ENCODE peak calls at places on chromosome 15, in six cellular contexts. One of them, this sample, is unnamed.

GRCh38 chr15:49495993-49496747 is 73.1 kb downstream of the FGF7 start:
- DNase-seq in fibroblast of mammary gland: peak
- DNase-seq in cardiac fibroblast: peak
- DNase-seq in activated naive CD4-positive, alpha-beta T cell: no peak
- DNase-seq in activated T-helper 1 cell treated with anti-CD3 and anti-CD28 coated beads, Interleukin-12 subunit alpha, Interleukin-12 subunit beta, Interleukin-2, Interleukin-4 antibody, amounts not matched to agents 30 ng/mL and 10 ng/mL and 1 ng/mL, durations not matched to agents 14 hours and 24 hours and 36 hours: no peak
- DNase-seq in HT-29: no peak
- DNase-seq in this sample: peak

GRCh38 chr15:79635897-79636596 is 203.9 kb downstream of the MINAR1 start:
- DNase-seq in fibroblast of mammary gland: peak
- DNase-seq in cardiac fibroblast: no peak
- DNase-seq in activated naive CD4-positive, alpha-beta T cell: no peak
- DNase-seq in activated T-helper 1 cell treated with anti-CD3 and anti-CD28 coated beads, Interleukin-12 subunit alpha, Interleukin-12 subunit beta, Interleukin-2, Interleukin-4 antibody, amounts not matched to agents 30 ng/mL and 10 ng/mL and 1 ng/mL, durations not matched to agents 14 hours and 24 hours and 36 hours: no peak
- DNase-seq in HT-29: no peak
- DNase-seq in this sample: no peak

GRCh38 chr15:92877000-92877399 is 23.1 kb upstream of the CHD2 start:
- DNase-seq in fibroblast of mammary gland: no peak
- DNase-seq in cardiac fibroblast: no peak
- DNase-seq in activated naive CD4-positive, alpha-beta T cell: no peak
- DNase-seq in activated T-helper 1 cell treated with anti-CD3 and anti-CD28 coated beads, Interleukin-12 subunit alpha, Interleukin-12 subunit beta, Interleukin-2, Interleukin-4 antibody, amounts not matched to agents 30 ng/mL and 10 ng/mL and 1 ng/mL, durations not matched to agents 14 hours and 24 hours and 36 hours: no peak
- DNase-seq in HT-29: peak
- DNase-seq in this sample: no peak

GRCh38 chr15:61227269-61228024 is 1.7 kb downstream of the RORA start:
- DNase-seq in fibroblast of mammary gland: peak
- DNase-seq in cardiac fibroblast: peak
- DNase-seq in activated naive CD4-positive, alpha-beta T cell: no peak
- DNase-seq in activated T-helper 1 cell treated with anti-CD3 and anti-CD28 coated beads, Interleukin-12 subunit alpha, Interleukin-12 subunit beta, Interleukin-2, Interleukin-4 antibody, amounts not matched to agents 30 ng/mL and 10 ng/mL and 1 ng/mL, durations not matched to agents 14 hours and 24 hours and 36 hours: no peak
- DNase-seq in HT-29: no peak
- DNase-seq in this sample: peak

GRCh38 chr15:28098766-28099554 is at the start of gene OCA2:
- DNase-seq in fibroblast of mammary gland: no peak
- DNase-seq in cardiac fibroblast: peak
- DNase-seq in activated naive CD4-positive, alpha-beta T cell: peak
- DNase-seq in activated T-helper 1 cell treated with anti-CD3 and anti-CD28 coated beads, Interleukin-12 subunit alpha, Interleukin-12 subunit beta, Interleukin-2, Interleukin-4 antibody, amounts not matched to agents 30 ng/mL and 10 ng/mL and 1 ng/mL, durations not matched to agents 14 hours and 24 hours and 36 hours: peak
- DNase-seq in HT-29: no peak
- DNase-seq in this sample: peak

GRCh38 chr15:41940441-41940857 is 31.9 kb downstream of the EHD4 start:
- DNase-seq in fibroblast of mammary gland: peak
- DNase-seq in cardiac fibroblast: peak
- DNase-seq in activated naive CD4-positive, alpha-beta T cell: no peak
- DNase-seq in activated T-helper 1 cell treated with anti-CD3 and anti-CD28 coated beads, Interleukin-12 subunit alpha, Interleukin-12 subunit beta, Interleukin-2, Interleukin-4 antibody, amounts not matched to agents 30 ng/mL and 10 ng/mL and 1 ng/mL, durations not matched to agents 14 hours and 24 hours and 36 hours: peak
- DNase-seq in HT-29: peak
- DNase-seq in this sample: peak

GRCh38 chr15:51982770-51983103 is 11.2 kb upstream of the LEO1 start:
- DNase-seq in fibroblast of mammary gland: no peak
- DNase-seq in cardiac fibroblast: no peak
- DNase-seq in activated naive CD4-positive, alpha-beta T cell: no peak
- DNase-seq in activated T-helper 1 cell treated with anti-CD3 and anti-CD28 coated beads, Interleukin-12 subunit alpha, Interleukin-12 subunit beta, Interleukin-2, Interleukin-4 antibody, amounts not matched to agents 30 ng/mL and 10 ng/mL and 1 ng/mL, durations not matched to agents 14 hours and 24 hours and 36 hours: no peak
- DNase-seq in HT-29: peak
- DNase-seq in this sample: no peak

GRCh38 chr15:33533197-33533596 is 222.4 kb downstream of the RYR3 start:
- DNase-seq in fibroblast of mammary gland: no peak
- DNase-seq in cardiac fibroblast: no peak
- DNase-seq in activated naive CD4-positive, alpha-beta T cell: no peak
- DNase-seq in activated T-helper 1 cell treated with anti-CD3 and anti-CD28 coated beads, Interleukin-12 subunit alpha, Interleukin-12 subunit beta, Interleukin-2, Interleukin-4 antibody, amounts not matched to agents 30 ng/mL and 10 ng/mL and 1 ng/mL, durations not matched to agents 14 hours and 24 hours and 36 hours: no peak
- DNase-seq in HT-29: no peak
- DNase-seq in this sample: no peak

GRCh38 chr15:73799466-73799865 is 46.3 kb upstream of the INSYN1 start:
- DNase-seq in fibroblast of mammary gland: peak
- DNase-seq in cardiac fibroblast: peak
- DNase-seq in activated naive CD4-positive, alpha-beta T cell: no peak
- DNase-seq in activated T-helper 1 cell treated with anti-CD3 and anti-CD28 coated beads, Interleukin-12 subunit alpha, Interleukin-12 subunit beta, Interleukin-2, Interleukin-4 antibody, amounts not matched to agents 30 ng/mL and 10 ng/mL and 1 ng/mL, durations not matched to agents 14 hours and 24 hours and 36 hours: no peak
- DNase-seq in HT-29: peak
- DNase-seq in this sample: peak

GRCh38 chr15:91952216-91952615 is 98.7 kb downstream of the SLCO3A1 start:
- DNase-seq in fibroblast of mammary gland: no peak
- DNase-seq in cardiac fibroblast: no peak
- DNase-seq in activated naive CD4-positive, alpha-beta T cell: no peak
- DNase-seq in activated T-helper 1 cell treated with anti-CD3 and anti-CD28 coated beads, Interleukin-12 subunit alpha, Interleukin-12 subunit beta, Interleukin-2, Interleukin-4 antibody, amounts not matched to agents 30 ng/mL and 10 ng/mL and 1 ng/mL, durations not matched to agents 14 hours and 24 hours and 36 hours: no peak
- DNase-seq in HT-29: no peak
- DNase-seq in this sample: no peak

GRCh38 chr15:69056365-69056764 is 41.9 kb downstream of the NOX5 start:
- DNase-seq in fibroblast of mammary gland: no peak
- DNase-seq in cardiac fibroblast: no peak
- DNase-seq in activated naive CD4-positive, alpha-beta T cell: no peak
- DNase-seq in activated T-helper 1 cell treated with anti-CD3 and anti-CD28 coated beads, Interleukin-12 subunit alpha, Interleukin-12 subunit beta, Interleukin-2, Interleukin-4 antibody, amounts not matched to agents 30 ng/mL and 10 ng/mL and 1 ng/mL, durations not matched to agents 14 hours and 24 hours and 36 hours: no peak
- DNase-seq in HT-29: peak
- DNase-seq in this sample: no peak

GRCh38 chr15:63189955-63190691 is 717 bp downstream of the RAB8B start:
- DNase-seq in fibroblast of mammary gland: no peak
- DNase-seq in cardiac fibroblast: no peak
- DNase-seq in activated naive CD4-positive, alpha-beta T cell: no peak
- DNase-seq in activated T-helper 1 cell treated with anti-CD3 and anti-CD28 coated beads, Interleukin-12 subunit alpha, Interleukin-12 subunit beta, Interleukin-2, Interleukin-4 antibody, amounts not matched to agents 30 ng/mL and 10 ng/mL and 1 ng/mL, durations not matched to agents 14 hours and 24 hours and 36 hours: no peak
- DNase-seq in HT-29: peak
- DNase-seq in this sample: no peak

GRCh38 chr15:101131489-101132389 is 120.1 kb downstream of the CHSY1 start:
- DNase-seq in fibroblast of mammary gland: no peak
- DNase-seq in cardiac fibroblast: no peak
- DNase-seq in activated naive CD4-positive, alpha-beta T cell: no peak
- DNase-seq in activated T-helper 1 cell treated with anti-CD3 and anti-CD28 coated beads, Interleukin-12 subunit alpha, Interleukin-12 subunit beta, Interleukin-2, Interleukin-4 antibody, amounts not matched to agents 30 ng/mL and 10 ng/mL and 1 ng/mL, durations not matched to agents 14 hours and 24 hours and 36 hours: no peak
- DNase-seq in HT-29: no peak
- DNase-seq in this sample: no peak

GRCh38 chr15:58520936-58521292 is 89.1 kb downstream of the LIPC start:
- DNase-seq in fibroblast of mammary gland: no peak
- DNase-seq in cardiac fibroblast: no peak
- DNase-seq in activated naive CD4-positive, alpha-beta T cell: no peak
- DNase-seq in activated T-helper 1 cell treated with anti-CD3 and anti-CD28 coated beads, Interleukin-12 subunit alpha, Interleukin-12 subunit beta, Interleukin-2, Interleukin-4 antibody, amounts not matched to agents 30 ng/mL and 10 ng/mL and 1 ng/mL, durations not matched to agents 14 hours and 24 hours and 36 hours: no peak
- DNase-seq in HT-29: no peak
- DNase-seq in this sample: no peak

GRCh38 chr15:89670985-89671560 is 8.1 kb downstream of the PLIN1 start:
- DNase-seq in fibroblast of mammary gland: no peak
- DNase-seq in cardiac fibroblast: no peak
- DNase-seq in activated naive CD4-positive, alpha-beta T cell: no peak
- DNase-seq in activated T-helper 1 cell treated with anti-CD3 and anti-CD28 coated beads, Interleukin-12 subunit alpha, Interleukin-12 subunit beta, Interleukin-2, Interleukin-4 antibody, amounts not matched to agents 30 ng/mL and 10 ng/mL and 1 ng/mL, durations not matched to agents 14 hours and 24 hours and 36 hours: no peak
- DNase-seq in HT-29: no peak
- DNase-seq in this sample: no peak

GRCh38 chr15:34883633-34884032 is 85.9 kb downstream of the AQR start:
- DNase-seq in fibroblast of mammary gland: peak
- DNase-seq in cardiac fibroblast: peak
- DNase-seq in activated naive CD4-positive, alpha-beta T cell: no peak
- DNase-seq in activated T-helper 1 cell treated with anti-CD3 and anti-CD28 coated beads, Interleukin-12 subunit alpha, Interleukin-12 subunit beta, Interleukin-2, Interleukin-4 antibody, amounts not matched to agents 30 ng/mL and 10 ng/mL and 1 ng/mL, durations not matched to agents 14 hours and 24 hours and 36 hours: no peak
- DNase-seq in HT-29: no peak
- DNase-seq in this sample: no peak

GRCh38 chr15:80568298-80568697 is 126.8 kb upstream of the ABHD17C start:
- DNase-seq in fibroblast of mammary gland: peak
- DNase-seq in cardiac fibroblast: peak
- DNase-seq in activated naive CD4-positive, alpha-beta T cell: no peak
- DNase-seq in activated T-helper 1 cell treated with anti-CD3 and anti-CD28 coated beads, Interleukin-12 subunit alpha, Interleukin-12 subunit beta, Interleukin-2, Interleukin-4 antibody, amounts not matched to agents 30 ng/mL and 10 ng/mL and 1 ng/mL, durations not matched to agents 14 hours and 24 hours and 36 hours: no peak
- DNase-seq in HT-29: no peak
- DNase-seq in this sample: peak

GRCh38 chr15:68561146-68561545 is 17.6 kb upstream of the CORO2B start:
- DNase-seq in fibroblast of mammary gland: no peak
- DNase-seq in cardiac fibroblast: no peak
- DNase-seq in activated naive CD4-positive, alpha-beta T cell: no peak
- DNase-seq in activated T-helper 1 cell treated with anti-CD3 and anti-CD28 coated beads, Interleukin-12 subunit alpha, Interleukin-12 subunit beta, Interleukin-2, Interleukin-4 antibody, amounts not matched to agents 30 ng/mL and 10 ng/mL and 1 ng/mL, durations not matched to agents 14 hours and 24 hours and 36 hours: no peak
- DNase-seq in HT-29: no peak
- DNase-seq in this sample: no peak

GRCh38 chr15:91704343-91704742 is 149.2 kb upstream of the SLCO3A1 start:
- DNase-seq in fibroblast of mammary gland: no peak
- DNase-seq in cardiac fibroblast: no peak
- DNase-seq in activated naive CD4-positive, alpha-beta T cell: no peak
- DNase-seq in activated T-helper 1 cell treated with anti-CD3 and anti-CD28 coated beads, Interleukin-12 subunit alpha, Interleukin-12 subunit beta, Interleukin-2, Interleukin-4 antibody, amounts not matched to agents 30 ng/mL and 10 ng/mL and 1 ng/mL, durations not matched to agents 14 hours and 24 hours and 36 hours: no peak
- DNase-seq in HT-29: no peak
- DNase-seq in this sample: no peak

GRCh38 chr15:88498991-88499390 is 31.5 kb downstream of the MRPS11 start:
- DNase-seq in fibroblast of mammary gland: no peak
- DNase-seq in cardiac fibroblast: no peak
- DNase-seq in activated naive CD4-positive, alpha-beta T cell: no peak
- DNase-seq in activated T-helper 1 cell treated with anti-CD3 and anti-CD28 coated beads, Interleukin-12 subunit alpha, Interleukin-12 subunit beta, Interleukin-2, Interleukin-4 antibody, amounts not matched to agents 30 ng/mL and 10 ng/mL and 1 ng/mL, durations not matched to agents 14 hours and 24 hours and 36 hours: no peak
- DNase-seq in HT-29: no peak
- DNase-seq in this sample: no peak

GRCh38 chr15:78065284-78065872 is 12.1 kb downstream of the TBC1D2B start:
- DNase-seq in fibroblast of mammary gland: peak
- DNase-seq in cardiac fibroblast: peak
- DNase-seq in activated naive CD4-positive, alpha-beta T cell: no peak
- DNase-seq in activated T-helper 1 cell treated with anti-CD3 and anti-CD28 coated beads, Interleukin-12 subunit alpha, Interleukin-12 subunit beta, Interleukin-2, Interleukin-4 antibody, amounts not matched to agents 30 ng/mL and 10 ng/mL and 1 ng/mL, durations not matched to agents 14 hours and 24 hours and 36 hours: no peak
- DNase-seq in HT-29: peak
- DNase-seq in this sample: peak

GRCh38 chr15:76162784-76163428 is 103.1 kb downstream of the TMEM266 start:
- DNase-seq in fibroblast of mammary gland: no peak
- DNase-seq in cardiac fibroblast: no peak
- DNase-seq in activated naive CD4-positive, alpha-beta T cell: no peak
- DNase-seq in activated T-helper 1 cell treated with anti-CD3 and anti-CD28 coated beads, Interleukin-12 subunit alpha, Interleukin-12 subunit beta, Interleukin-2, Interleukin-4 antibody, amounts not matched to agents 30 ng/mL and 10 ng/mL and 1 ng/mL, durations not matched to agents 14 hours and 24 hours and 36 hours: no peak
- DNase-seq in HT-29: no peak
- DNase-seq in this sample: no peak

GRCh38 chr15:70313099-70314017 is 215.6 kb upstream of the TLE3 start:
- DNase-seq in fibroblast of mammary gland: no peak
- DNase-seq in cardiac fibroblast: no peak
- DNase-seq in activated naive CD4-positive, alpha-beta T cell: no peak
- DNase-seq in activated T-helper 1 cell treated with anti-CD3 and anti-CD28 coated beads, Interleukin-12 subunit alpha, Interleukin-12 subunit beta, Interleukin-2, Interleukin-4 antibody, amounts not matched to agents 30 ng/mL and 10 ng/mL and 1 ng/mL, durations not matched to agents 14 hours and 24 hours and 36 hours: no peak
- DNase-seq in HT-29: no peak
- DNase-seq in this sample: no peak

GRCh38 chr15:88385078-88385700 is 82.0 kb downstream of the MRPL46 start:
- DNase-seq in fibroblast of mammary gland: peak
- DNase-seq in cardiac fibroblast: no peak
- DNase-seq in activated naive CD4-positive, alpha-beta T cell: no peak
- DNase-seq in activated T-helper 1 cell treated with anti-CD3 and anti-CD28 coated beads, Interleukin-12 subunit alpha, Interleukin-12 subunit beta, Interleukin-2, Interleukin-4 antibody, amounts not matched to agents 30 ng/mL and 10 ng/mL and 1 ng/mL, durations not matched to agents 14 hours and 24 hours and 36 hours: no peak
- DNase-seq in HT-29: no peak
- DNase-seq in this sample: no peak

GRCh38 chr15:43255376-43255775 is 11.4 kb downstream of the TGM5 start:
- DNase-seq in fibroblast of mammary gland: no peak
- DNase-seq in cardiac fibroblast: no peak
- DNase-seq in activated naive CD4-positive, alpha-beta T cell: no peak
- DNase-seq in activated T-helper 1 cell treated with anti-CD3 and anti-CD28 coated beads, Interleukin-12 subunit alpha, Interleukin-12 subunit beta, Interleukin-2, Interleukin-4 antibody, amounts not matched to agents 30 ng/mL and 10 ng/mL and 1 ng/mL, durations not matched to agents 14 hours and 24 hours and 36 hours: no peak
- DNase-seq in HT-29: no peak
- DNase-seq in this sample: no peak

GRCh38 chr15:63473999-63474809 is 30.2 kb upstream of the USP3 start:
- DNase-seq in fibroblast of mammary gland: peak
- DNase-seq in cardiac fibroblast: peak
- DNase-seq in activated naive CD4-positive, alpha-beta T cell: peak
- DNase-seq in activated T-helper 1 cell treated with anti-CD3 and anti-CD28 coated beads, Interleukin-12 subunit alpha, Interleukin-12 subunit beta, Interleukin-2, Interleukin-4 antibody, amounts not matched to agents 30 ng/mL and 10 ng/mL and 1 ng/mL, durations not matched to agents 14 hours and 24 hours and 36 hours: peak
- DNase-seq in HT-29: peak
- DNase-seq in this sample: peak

This sample was measured in fibroblast of pulmonary artery.